ENCODE peak calls at places on chromosomes 13 and 19, in four cellular contexts. G is ELR, W is keratinocyte, Q is sciatic nerve. B is an unnamed sample.
A peak's percentile ranks its signal among the peaks of the same experiment; 100 is the strongest.

GRCh38 chr13:28558126-28558525 is 63.2 kb upstream of the FLT1 start:
- DNase-seq in G (peak; percentile 79), W (no peak), Q (no peak), B (no peak)

GRCh38 chr13:93915269-93915809 is 564.1 kb downstream of the DCT start:
- DNase-seq in G (peak; percentile 0), W (no peak), Q (no peak), B (no peak)

GRCh38 chr19:46713781-46714522 is 3.0 kb downstream of the PRKD2 start:
- DNase-seq in G (peak; percentile 86), W (no peak), Q (peak; percentile 93), B (peak; percentile 53)

GRCh38 chr13:102608944-102609343 is 12.2 kb downstream of the TPP2 start:
- DNase-seq in G (peak; percentile 57), W (peak; percentile 45), Q (no peak), B (peak; percentile 34)

GRCh38 chr13:50222569-50223332 is 207.5 kb downstream of the KCNRG start:
- DNase-seq in G (peak; percentile 30), W (no peak), Q (peak; percentile 77), B (peak; percentile 84)

GRCh38 chr19:17081672-17082630 is 6.4 kb downstream of the MYO9B start:
- DNase-seq in G (no peak), W (no peak), Q (no peak), B (no peak)

GRCh38 chr19:17035842-17036424 is 9.3 kb upstream of the CPAMD8 start:
- DNase-seq in G (peak; percentile 16), W (no peak), Q (no peak), B (no peak)

GRCh38 chr13:114024603-114025431 is 50.9 kb upstream of the C13orf46 start:
- DNase-seq in G (no peak), W (no peak), Q (no peak), B (no peak)

GRCh38 chr13:42814868-42815267 is 33.5 kb downstream of the FAM216B start:
- DNase-seq in G (peak; percentile 85), W (no peak), Q (no peak), B (peak; percentile 27)

GRCh38 chr19:7657047-7657779 is 11.6 kb upstream of the RETN start:
- DNase-seq in G (no peak), W (no peak), Q (no peak), B (no peak)

GRCh38 chr19:48896191-48896720 is 2.3 kb downstream of the TULP2 start:
- DNase-seq in G (no peak), W (no peak), Q (peak; percentile 82), B (no peak)

GRCh38 chr13:27964741-27965323 is 4.3 kb downstream of the CDX2 start:
- DNase-seq in G (no peak), W (no peak), Q (no peak), B (no peak)

GRCh38 chr19:48510421-48511268 is 990 bp downstream of the LMTK3 start:
- DNase-seq in G (peak; percentile 63), W (no peak), Q (peak; percentile 85), B (no peak)

GRCh38 chr19:47226426-47227346 is 4.3 kb downstream of the BBC3 start:
- DNase-seq in G (peak; percentile 81), W (no peak), Q (peak; percentile 87), B (no peak)

GRCh38 chr19:2813235-2814160 is 6.2 kb upstream of the ZNF554 start:
- DNase-seq in G (no peak), W (no peak), Q (no peak), B (no peak)

GRCh38 chr13:100254002-100254401 is 165.1 kb downstream of the PCCA start:
- DNase-seq in G (no peak), W (no peak), Q (no peak), B (no peak)

GRCh38 chr19:23868630-23869029 is 46.1 kb upstream of the ZNF726 start:
- DNase-seq in G (no peak), W (no peak), Q (no peak), B (no peak)

GRCh38 chr19:45477713-45478453 is 10.1 kb downstream of the FOSB start:
- DNase-seq in G (peak; percentile 89), W (peak; percentile 82), Q (no peak), B (peak; percentile 68)

GRCh38 chr13:27168870-27169525 is 2.6 kb downstream of the USP12 start:
- DNase-seq in G (no peak), W (no peak), Q (no peak), B (no peak)

GRCh38 chr19:39372047-39372802 is 18.7 kb downstream of the PAF1 start:
- DNase-seq in G (peak; percentile 48), W (no peak), Q (peak; percentile 91), B (no peak)

GRCh38 chr19:6471076-6471475 is 7.0 kb downstream of the CRB3 start:
- DNase-seq in G (no peak), W (no peak), Q (no peak), B (no peak)

GRCh38 chr13:22198656-22199217 is 527.9 kb downstream of the FGF9 start:
- DNase-seq in G (no peak), W (no peak), Q (no peak), B (no peak)

GRCh38 chr13:51324714-51325440 is 14.6 kb upstream of the SERPINE3 start:
- DNase-seq in G (no peak), W (no peak), Q (no peak), B (no peak)

B was measured in epithelial cell of prostate.